ENCODE peak calls at places on chromosomes 6 and 20, in six cellular contexts. G is retinal pigment epithelial cell; A is psoas muscle; F is A549; E is AG04449; S is CD8-positive, alpha-beta T cell. D is an unnamed sample.

GRCh38 chr20:43955244-43956191 is 40.9 kb downstream of the TOX2 start:
- DNase-seq in G (peak; percentile 73), F (peak; percentile 79), E (peak; percentile 78), A (no peak), S (peak; percentile 68), D (peak; percentile 73)

GRCh38 chr6:160950507-160950906 is 41.1 kb upstream of the MAP3K4 start:
- DNase-seq in A (no peak), E (peak; percentile 9), S (no peak), G (no peak), F (peak; percentile 39), D (no peak)

GRCh38 chr6:157976345-157977175 is 5.1 kb upstream of the SYNJ2 start:
- DNase-seq in F (no peak), G (no peak), S (no peak), A (no peak), E (no peak), D (no peak)

GRCh38 chr6:25138697-25139051 is 140.5 kb upstream of the CARMIL1 start:
- DNase-seq in F (no peak), S (no peak), G (no peak), E (no peak), A (no peak), D (no peak)

GRCh38 chr6:96963809-96964208 is 39.3 kb downstream of the KLHL32 start:
- DNase-seq in A (no peak), G (no peak), F (no peak), S (no peak), E (no peak), D (no peak)

GRCh38 chr20:38190936-38191371 is 25.9 kb upstream of the TGM2 start:
- DNase-seq in F (no peak), S (no peak), A (no peak), G (no peak), E (no peak), D (no peak)

GRCh38 chr20:38722708-38723068 is 1.6 kb upstream of the SLC32A1 start:
- DNase-seq in G (no peak), F (no peak), A (no peak), S (no peak), E (no peak), D (no peak)

GRCh38 chr20:16946097-16946496 is 197.9 kb downstream of the OTOR start:
- DNase-seq in A (no peak), E (no peak), F (no peak), G (no peak), S (no peak), D (no peak)

GRCh38 chr6:118354641-118355040 is 193.5 kb upstream of the PLN start:
- DNase-seq in A (no peak), F (no peak), S (no peak), E (no peak), G (no peak), D (no peak)

GRCh38 chr6:131909408-131910218 is 41.6 kb downstream of the CCN2 start:
- DNase-seq in S (peak; percentile 60), G (peak; percentile 13), E (no peak), A (peak; percentile 48), F (peak; percentile 63), D (no peak)

GRCh38 chr6:18302561-18303439 is 38.5 kb upstream of the DEK start:
- DNase-seq in A (no peak), S (no peak), E (no peak), F (peak; percentile 19), G (no peak), D (no peak)

GRCh38 chr6:153059757-153060156 is 57.2 kb upstream of the MTRF1L start:
- DNase-seq in E (no peak), S (no peak), A (no peak), G (no peak), F (peak; percentile 9), D (no peak)

GRCh38 chr20:10374036-10374435 is 60.0 kb downstream of the MKKS start:
- DNase-seq in G (no peak), E (no peak), A (no peak), F (no peak), S (no peak), D (no peak)

GRCh38 chr6:141103246-141103645 is 1029.5 kb upstream of the GJE1 start:
- DNase-seq in G (no peak), A (no peak), S (no peak), E (peak; percentile 12), F (no peak), D (peak; percentile 85)

GRCh38 chr6:149884617-149885016 is 13.3 kb downstream of the RAET1E start:
- DNase-seq in A (no peak), E (no peak), F (no peak), S (no peak), G (no peak), D (no peak)

GRCh38 chr6:25172819-25173218 is 106.4 kb upstream of the CARMIL1 start:
- DNase-seq in A (no peak), S (no peak), F (peak; percentile 13), E (peak; percentile 98), G (peak; percentile 16), D (no peak)

GRCh38 chr6:139271056-139271455 is 20.7 kb downstream of the TXLNB start:
- DNase-seq in F (peak; percentile 9), E (no peak), A (no peak), G (no peak), S (no peak), D (no peak)

GRCh38 chr6:105310371-105310770 is 92.5 kb downstream of the PREP start:
- DNase-seq in E (no peak), F (no peak), A (no peak), S (no peak), G (no peak), D (no peak)

GRCh38 chr6:13522639-13523038 is 35.2 kb upstream of the GFOD1 start:
- DNase-seq in S (no peak), G (no peak), E (no peak), A (no peak), F (no peak), D (no peak)

GRCh38 chr6:169232507-169232931 is 21.1 kb downstream of the THBS2 start:
- DNase-seq in G (no peak), S (no peak), A (no peak), F (no peak), E (no peak), D (no peak)

GRCh38 chr20:36093025-36093803 is 61.3 kb upstream of the EPB41L1 start:
- DNase-seq in E (no peak), S (peak; percentile 60), A (peak; percentile 65), F (peak; percentile 82), G (no peak), D (no peak)

GRCh38 chr20:11522359-11522758 is 395.3 kb upstream of the BTBD3 start:
- DNase-seq in A (no peak), S (no peak), G (no peak), F (no peak), E (peak; percentile 23), D (no peak)
- H3K4me3 ChIP-seq in A (no peak overlapping the region), S (no peak overlapping the region), G (no peak overlapping the region), F (no peak overlapping the region), E (no peak overlapping the region), D (no peak overlapping the region)

GRCh38 chr6:75504902-75505233 is 11.3 kb upstream of the FILIP1 start:
- DNase-seq in E (no peak), A (no peak), G (no peak), S (no peak), F (no peak), D (no peak)
- H3K4me3 ChIP-seq in E (no peak overlapping the region), A (no peak overlapping the region), G (no peak overlapping the region), S (no peak overlapping the region), F (no peak overlapping the region), D (no peak overlapping the region)

DNA sequence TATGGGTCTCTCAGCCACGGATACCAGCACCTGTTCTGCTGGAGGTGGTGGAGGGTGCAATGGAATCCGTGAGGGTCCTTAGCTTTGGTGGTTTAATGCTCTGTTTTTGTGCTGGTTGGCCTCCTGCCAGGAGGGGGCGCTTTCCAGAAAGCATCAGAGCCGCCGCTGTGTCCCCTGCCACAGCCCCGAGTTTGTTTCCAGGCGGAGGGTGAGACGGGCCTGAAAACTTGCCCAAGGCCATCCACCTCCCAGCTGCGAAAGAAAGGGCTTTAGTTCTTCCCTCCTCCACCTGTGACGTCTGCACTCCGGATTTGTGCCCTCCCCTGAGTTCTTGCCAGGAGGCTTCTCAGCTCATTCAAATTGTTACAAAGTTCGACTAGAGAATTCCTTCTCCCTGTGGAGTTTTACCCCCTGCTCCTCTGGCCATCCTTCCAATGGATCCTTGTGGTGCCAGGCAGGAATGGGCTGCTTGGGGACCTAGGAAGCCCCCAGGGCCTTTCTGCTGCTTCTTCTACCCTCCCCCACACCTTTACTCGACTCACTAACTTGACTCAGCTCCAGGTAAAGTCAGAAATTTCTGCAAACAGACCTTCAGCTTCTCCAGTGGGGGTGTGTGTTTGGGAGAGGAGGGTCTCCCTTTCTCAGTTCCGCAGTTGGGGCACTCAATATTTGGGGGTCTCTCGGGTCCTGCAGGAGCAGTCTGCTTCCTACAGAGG is 873.7 kb downstream of the KIF16B start:
- DNase-seq in F (no peak), S (no peak), A (no peak), G (no peak), E (no peak), D (no peak)
- H3K4me3 ChIP-seq in F (no peak overlapping the region), S (no peak overlapping the region), A (no peak overlapping the region), G (no peak overlapping the region), E (no peak overlapping the region), D (no peak overlapping the region)

GRCh38 chr6:33375143-33375649 is 16.4 kb upstream of the KIFC1 start:
- DNase-seq in G (peak; percentile 69), A (peak; percentile 60), E (peak; percentile 51), F (peak; percentile 25), S (no peak), D (peak; percentile 68)
- H3K4me3 ChIP-seq in G (no peak overlapping the region), A (no peak overlapping the region), E (no peak overlapping the region), F (no peak overlapping the region), S (no peak overlapping the region), D (no peak overlapping the region)

GRCh38 chr6:3850451-3851203 is 1.5 kb downstream of the FAM50B start:
- DNase-seq in E (no peak), F (no peak), A (no peak), S (peak; percentile 23), G (no peak), D (no peak)
- H3K4me3 ChIP-seq in E (peak overlapping the region; percentile 59), F (no peak overlapping the region), A (peak overlapping the region; percentile 66), S (no peak overlapping the region), G (no peak overlapping the region), D (no peak overlapping the region)

GRCh38 chr6:84766796-84767590 is 2.6 kb upstream of the TBX18 start:
- DNase-seq in E (no peak), S (no peak), A (no peak), G (no peak), F (no peak), D (no peak)

GRCh38 chr6:84769247-84769646 is 4.8 kb upstream of the TBX18 start:
- DNase-seq in A (no peak), E (no peak), S (no peak), G (no peak), F (peak; percentile 48), D (no peak)

GRCh38 chr6:84770521-84770920 is 6.1 kb upstream of the TBX18 start:
- DNase-seq in F (no peak), S (no peak), G (no peak), E (no peak), A (no peak), D (no peak)

GRCh38 chr6:84767591-84768201 is 3.3 kb upstream of the TBX18 start:
- DNase-seq in S (no peak), G (no peak), E (no peak), F (no peak), A (no peak), D (no peak)

GRCh38 chr6:84768442-84769174 is 4.2 kb upstream of the TBX18 start:
- DNase-seq in F (peak; percentile 71), S (no peak), G (no peak), A (no peak), E (no peak), D (no peak)
- H3K4me3 ChIP-seq in F (peak overlapping the region; percentile 55), S (no peak overlapping the region), G (no peak overlapping the region), A (peak overlapping the region; percentile 15), E (peak overlapping the region; percentile 48), D (no peak overlapping the region)